ENCODE peak calls at places on chromosomes 2 and 18, in five cellular contexts. One of them, this sample, is unnamed. For H3K4me1, the result is how much of the 10 kb centered on the place peaks cover.

GRCh38 chr18:79927597-79928562 is 23.6 kb downstream of the SLC66A2 start:
- DNase-seq in K562: no peak
- DNase-seq in left lung: peak
- DNase-seq in right lobe of liver: peak
- DNase-seq in adrenal gland: no peak
- DNase-seq in this sample: peak

GRCh38 chr2:216807861-216808272 is 52.0 kb downstream of the TNP1 start:
- DNase-seq in K562: no peak
- DNase-seq in left lung: no peak
- DNase-seq in right lobe of liver: no peak
- DNase-seq in adrenal gland: no peak
- DNase-seq in this sample: no peak

GRCh38 chr2:169961911-169962310 is 134.7 kb downstream of the UBR3 start:
- DNase-seq in K562: no peak
- DNase-seq in left lung: peak
- DNase-seq in right lobe of liver: no peak
- DNase-seq in adrenal gland: no peak
- DNase-seq in this sample: no peak

GRCh38 chr18:7872569-7872968 is 305.5 kb downstream of the PTPRM start:
- DNase-seq in K562: no peak
- DNase-seq in left lung: peak
- DNase-seq in right lobe of liver: no peak
- DNase-seq in adrenal gland: peak
- DNase-seq in this sample: no peak

GRCh38 chr2:85933753-85934594 is 45.2 kb upstream of the ST3GAL5 start:
- DNase-seq in K562: peak
- DNase-seq in left lung: no peak
- DNase-seq in right lobe of liver: no peak
- DNase-seq in adrenal gland: no peak
- DNase-seq in this sample: no peak

GRCh38 chr2:134774786-134775641 is 56.2 kb upstream of the TMEM163 start:
- DNase-seq in K562: no peak
- DNase-seq in left lung: no peak
- DNase-seq in right lobe of liver: no peak
- DNase-seq in adrenal gland: no peak
- DNase-seq in this sample: no peak

GRCh38 chr18:63316612-63317555 is 2.7 kb downstream of the BCL2 start:
- DNase-seq in K562: no peak
- DNase-seq in left lung: no peak
- DNase-seq in right lobe of liver: no peak
- DNase-seq in adrenal gland: no peak
- DNase-seq in this sample: no peak

GRCh38 chr2:216777637-216778273 is 82.1 kb downstream of the TNP1 start:
- DNase-seq in K562: peak
- DNase-seq in left lung: no peak
- DNase-seq in right lobe of liver: no peak
- DNase-seq in adrenal gland: no peak
- DNase-seq in this sample: no peak

GRCh38 chr2:142878061-142878741 is 737 bp downstream of the KYNU start:
- DNase-seq in K562: no peak
- DNase-seq in left lung: no peak
- DNase-seq in right lobe of liver: no peak
- DNase-seq in adrenal gland: no peak
- DNase-seq in this sample: no peak

GRCh38 chr2:151367571-151367970 is 10.2 kb downstream of the TNFAIP6 start:
- DNase-seq in K562: no peak
- DNase-seq in left lung: no peak
- DNase-seq in right lobe of liver: no peak
- DNase-seq in adrenal gland: no peak
- DNase-seq in this sample: no peak

GRCh38 chr18:48122376-48122775 is 191.9 kb upstream of the SMAD2 start:
- DNase-seq in K562: no peak
- DNase-seq in left lung: no peak
- DNase-seq in right lobe of liver: no peak
- DNase-seq in adrenal gland: no peak
- DNase-seq in this sample: no peak

GRCh38 chr2:159226608-159227007 is 59.9 kb downstream of the WDSUB1 start:
- DNase-seq in K562: no peak
- DNase-seq in left lung: no peak
- DNase-seq in right lobe of liver: no peak
- DNase-seq in adrenal gland: no peak
- DNase-seq in this sample: no peak

DNA sequence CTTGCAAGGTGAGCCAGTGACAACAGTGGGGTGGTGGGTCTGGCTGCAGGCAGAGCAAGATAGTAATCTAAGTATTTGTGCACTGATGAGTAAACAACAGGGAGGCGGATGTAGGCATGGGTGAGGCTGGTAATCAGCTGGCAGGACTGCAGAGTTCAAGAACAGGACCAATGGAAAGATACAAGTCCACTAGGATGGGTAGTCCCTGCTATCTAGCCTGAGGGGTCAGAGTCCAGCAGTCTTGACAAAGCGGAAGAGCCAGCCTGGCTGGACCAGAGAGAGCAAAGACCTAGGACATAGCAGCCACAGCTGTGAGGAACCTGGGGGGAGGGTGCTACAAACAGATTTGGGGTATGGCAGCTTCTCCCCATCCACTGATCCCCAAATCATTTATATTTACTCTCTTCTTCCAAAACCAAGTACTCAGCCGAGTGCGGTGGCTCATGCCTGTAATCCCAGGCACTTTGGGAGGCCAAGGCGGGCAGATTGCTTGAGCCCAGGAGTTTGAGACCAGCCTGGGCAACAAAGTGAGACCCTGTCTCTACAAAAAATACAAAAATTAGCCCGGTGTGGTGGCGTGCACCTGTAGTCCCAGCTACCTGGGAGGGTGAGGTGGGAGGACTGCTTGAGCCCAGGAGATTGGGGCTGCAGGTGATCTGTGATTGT is 25.9 kb downstream of the VIL1 start:
- DNase-seq in K562: no peak
- DNase-seq in left lung: no peak
- DNase-seq in right lobe of liver: peak
- DNase-seq in adrenal gland: no peak
- DNase-seq in this sample: no peak
- H3K4me1 ChIP-seq in K562: under half
- H3K4me1 ChIP-seq in left lung: under half
- H3K4me1 ChIP-seq in right lobe of liver: under half
- H3K4me1 ChIP-seq in adrenal gland: under half
- H3K4me1 ChIP-seq in this sample: under half

GRCh38 chr2:201232125-201232815 is 28.1 kb upstream of the CASP8 start:
- DNase-seq in K562: peak
- DNase-seq in left lung: peak
- DNase-seq in right lobe of liver: peak
- DNase-seq in adrenal gland: peak
- DNase-seq in this sample: peak
- H3K4me1 ChIP-seq in K562: under half
- H3K4me1 ChIP-seq in left lung: half or more
- H3K4me1 ChIP-seq in right lobe of liver: under half
- H3K4me1 ChIP-seq in adrenal gland: under half
- H3K4me1 ChIP-seq in this sample: under half

GRCh38 chr2:65354773-65355172 is 77.6 kb downstream of the SPRED2 start:
- DNase-seq in K562: no peak
- DNase-seq in left lung: no peak
- DNase-seq in right lobe of liver: no peak
- DNase-seq in adrenal gland: peak
- DNase-seq in this sample: no peak
- H3K4me1 ChIP-seq in K562: half or more
- H3K4me1 ChIP-seq in left lung: half or more
- H3K4me1 ChIP-seq in right lobe of liver: under half
- H3K4me1 ChIP-seq in adrenal gland: under half
- H3K4me1 ChIP-seq in this sample: under half

GRCh38 chr2:120934221-120934639 is 198.6 kb downstream of the GLI2 start:
- DNase-seq in K562: no peak
- DNase-seq in left lung: no peak
- DNase-seq in right lobe of liver: no peak
- DNase-seq in adrenal gland: no peak
- DNase-seq in this sample: no peak

GRCh38 chr2:120932472-120932871 is 196.8 kb downstream of the GLI2 start:
- DNase-seq in K562: no peak
- DNase-seq in left lung: no peak
- DNase-seq in right lobe of liver: no peak
- DNase-seq in adrenal gland: no peak
- DNase-seq in this sample: no peak

GRCh38 chr2:120934891-120935338 is 199.2 kb downstream of the GLI2 start:
- DNase-seq in K562: no peak
- DNase-seq in left lung: no peak
- DNase-seq in right lobe of liver: no peak
- DNase-seq in adrenal gland: peak
- DNase-seq in this sample: peak

GRCh38 chr2:120932881-120933280 is 197.2 kb downstream of the GLI2 start:
- DNase-seq in K562: no peak
- DNase-seq in left lung: no peak
- DNase-seq in right lobe of liver: no peak
- DNase-seq in adrenal gland: no peak
- DNase-seq in this sample: no peak

GRCh38 chr2:120933693-120934092 is 198.0 kb downstream of the GLI2 start:
- DNase-seq in K562: no peak
- DNase-seq in left lung: no peak
- DNase-seq in right lobe of liver: no peak
- DNase-seq in adrenal gland: no peak
- DNase-seq in this sample: no peak
- H3K4me1 ChIP-seq in K562: under half
- H3K4me1 ChIP-seq in left lung: under half
- H3K4me1 ChIP-seq in right lobe of liver: under half
- H3K4me1 ChIP-seq in adrenal gland: under half
- H3K4me1 ChIP-seq in this sample: under half

GRCh38 chr2:68911714-68912510 is 40.7 kb upstream of the BMP10 start:
- DNase-seq in K562: no peak
- DNase-seq in left lung: no peak
- DNase-seq in right lobe of liver: no peak
- DNase-seq in adrenal gland: no peak
- DNase-seq in this sample: no peak

GRCh38 chr2:68911246-68911645 is 40.0 kb upstream of the BMP10 start:
- DNase-seq in K562: no peak
- DNase-seq in left lung: no peak
- DNase-seq in right lobe of liver: no peak
- DNase-seq in adrenal gland: no peak
- DNase-seq in this sample: no peak

GRCh38 chr2:68907923-68908253 is 36.7 kb upstream of the BMP10 start:
- DNase-seq in K562: no peak
- DNase-seq in left lung: no peak
- DNase-seq in right lobe of liver: no peak
- DNase-seq in adrenal gland: no peak
- DNase-seq in this sample: no peak

GRCh38 chr2:68908392-68908970 is 37.3 kb upstream of the BMP10 start:
- DNase-seq in K562: peak
- DNase-seq in left lung: peak
- DNase-seq in right lobe of liver: peak
- DNase-seq in adrenal gland: peak
- DNase-seq in this sample: peak

GRCh38 chr2:68909793-68910674 is 38.8 kb upstream of the BMP10 start:
- DNase-seq in K562: peak
- DNase-seq in left lung: peak
- DNase-seq in right lobe of liver: no peak
- DNase-seq in adrenal gland: peak
- DNase-seq in this sample: peak
- H3K4me1 ChIP-seq in K562: half or more
- H3K4me1 ChIP-seq in left lung: under half
- H3K4me1 ChIP-seq in right lobe of liver: under half
- H3K4me1 ChIP-seq in adrenal gland: under half
- H3K4me1 ChIP-seq in this sample: under half

This sample was measured in ascending aorta.